ENCODE peak calls at places on chromosomes 2 and 18, in four cellular contexts. J, Z, B and O are unnamed samples.

GRCh38 chr18:22848618-22849017 is 84.5 kb upstream of the RBBP8 start:
- DNase-seq in Z (no peak), J (no peak), B (no peak), O (no peak)

GRCh38 chr2:238525990-238526389 is 99.3 kb downstream of the ASB1 start:
- DNase-seq in B (no peak), J (no peak), Z (no peak), O (no peak)

GRCh38 chr2:109476908-109477441 is 136.8 kb downstream of the SEPTIN10 start:
- DNase-seq in Z (no peak), B (no peak), J (no peak), O (no peak)

GRCh38 chr2:232920055-232920454 is 50.0 kb downstream of the SNORC start:
- DNase-seq in J (no peak), B (no peak), Z (no peak), O (no peak)

GRCh38 chr18:69257861-69258458 is 142.7 kb upstream of the DOK6 start:
- DNase-seq in J (no peak), Z (peak; percentile 43), B (no peak), O (no peak)

GRCh38 chr2:203418271-203418670 is 90.1 kb downstream of the ABI2 start:
- DNase-seq in B (no peak), Z (no peak), J (no peak), O (no peak)

GRCh38 chr18:13136689-13137040 is 81.9 kb upstream of the LDLRAD4 start:
- DNase-seq in J (peak; percentile 54), Z (no peak), B (peak; percentile 35), O (no peak)

GRCh38 chr2:234795272-234795920 is 156.4 kb upstream of the SH3BP4 start:
- DNase-seq in Z (no peak), B (no peak), J (no peak), O (no peak)

GRCh38 chr2:72089537-72089936 is 58.1 kb downstream of the CYP26B1 start:
- DNase-seq in B (no peak), Z (no peak), J (no peak), O (no peak)

GRCh38 chr18:57802166-57802868 is 798 bp downstream of the ATP8B1 start:
- DNase-seq in J (peak; percentile 42), Z (no peak), B (peak; percentile 17), O (no peak)

GRCh38 chr2:217798191-217798590 is 204.6 kb downstream of the TNS1 start:
- DNase-seq in Z (no peak), J (no peak), B (no peak), O (no peak)

GRCh38 chr2:71856709-71857525 is 290.7 kb downstream of the CYP26B1 start:
- DNase-seq in J (peak; percentile 30), B (peak; percentile 21), Z (no peak), O (no peak)

GRCh38 chr2:222000326-222000725 is 298.5 kb downstream of the PAX3 start:
- DNase-seq in B (peak; percentile 87), Z (peak; percentile 89), J (no peak), O (no peak)

GRCh38 chr2:226351711-226352110 is 447.9 kb downstream of the IRS1 start:
- DNase-seq in B (no peak), J (no peak), Z (no peak), O (no peak)

GRCh38 chr2:101040761-101041160 is 38.7 kb downstream of the RPL31 start:
- DNase-seq in B (no peak), Z (no peak), J (no peak), O (no peak)